ENCODE peak calls at places on chromosome 1, in four cellular contexts. H is IMR-90, O is GM12878, C is HepG2. Q is an unnamed sample.

GRCh38 chr1:226723640-226724532 is 15.2 kb downstream of the ITPKB start:
- DNase-seq in O (no peak), C (no peak), H (peak; percentile 73), Q (peak; percentile 23)

GRCh38 chr1:227192163-227192562 is 126.1 kb downstream of the CDC42BPA start:
- DNase-seq in H (peak; percentile 98), O (peak; percentile 28), C (no peak), Q (peak; percentile 55)

GRCh38 chr1:233738850-233739249 is 124.9 kb downstream of the KCNK1 start:
- DNase-seq in H (no peak), C (no peak), O (no peak), Q (no peak)

GRCh38 chr1:58773406-58773840 is 10.4 kb downstream of the JUN start:
- DNase-seq in O (no peak), H (peak; percentile 84), C (no peak), Q (no peak)

GRCh38 chr1:155471026-155471425 is 91.6 kb downstream of the ASH1L start:
- DNase-seq in H (no peak), C (no peak), O (no peak), Q (no peak)

GRCh38 chr1:160855181-160855981 is 7.3 kb downstream of the CD244 start:
- DNase-seq in O (peak; percentile 51), C (no peak), H (no peak), Q (no peak)

GRCh38 chr1:109786107-109786470 is 22.4 kb upstream of the EPS8L3 start:
- DNase-seq in C (no peak), H (no peak), O (no peak), Q (no peak)

GRCh38 chr1:184033711-184034167 is 3.8 kb downstream of the COLGALT2 start:
- DNase-seq in O (no peak), C (no peak), H (peak; percentile 76), Q (no peak)

GRCh38 chr1:167708940-167709389 is 12.8 kb upstream of the MPZL1 start:
- DNase-seq in H (no peak), C (no peak), O (peak; percentile 63), Q (no peak)

GRCh38 chr1:74005533-74005932 is 192.4 kb downstream of the LRRIQ3 start:
- DNase-seq in C (no peak), O (no peak), H (no peak), Q (no peak)

GRCh38 chr1:19372602-19373001 is 60.5 kb downstream of the SLC66A1 start:
- DNase-seq in H (no peak), C (no peak), O (no peak), Q (no peak)

GRCh38 chr1:23751050-23751814 is 8.0 kb downstream of the ELOA start:
- DNase-seq in H (peak; percentile 57), C (peak; percentile 67), O (no peak), Q (peak; percentile 76)

GRCh38 chr1:39317910-39318633 is 113.6 kb downstream of the MACF1 start:
- DNase-seq in O (no peak), C (no peak), H (no peak), Q (no peak)
- TF ChIP-seq POLR2A in O (no peak), C (no peak), H (no peak), Q (no peak)

DNA sequence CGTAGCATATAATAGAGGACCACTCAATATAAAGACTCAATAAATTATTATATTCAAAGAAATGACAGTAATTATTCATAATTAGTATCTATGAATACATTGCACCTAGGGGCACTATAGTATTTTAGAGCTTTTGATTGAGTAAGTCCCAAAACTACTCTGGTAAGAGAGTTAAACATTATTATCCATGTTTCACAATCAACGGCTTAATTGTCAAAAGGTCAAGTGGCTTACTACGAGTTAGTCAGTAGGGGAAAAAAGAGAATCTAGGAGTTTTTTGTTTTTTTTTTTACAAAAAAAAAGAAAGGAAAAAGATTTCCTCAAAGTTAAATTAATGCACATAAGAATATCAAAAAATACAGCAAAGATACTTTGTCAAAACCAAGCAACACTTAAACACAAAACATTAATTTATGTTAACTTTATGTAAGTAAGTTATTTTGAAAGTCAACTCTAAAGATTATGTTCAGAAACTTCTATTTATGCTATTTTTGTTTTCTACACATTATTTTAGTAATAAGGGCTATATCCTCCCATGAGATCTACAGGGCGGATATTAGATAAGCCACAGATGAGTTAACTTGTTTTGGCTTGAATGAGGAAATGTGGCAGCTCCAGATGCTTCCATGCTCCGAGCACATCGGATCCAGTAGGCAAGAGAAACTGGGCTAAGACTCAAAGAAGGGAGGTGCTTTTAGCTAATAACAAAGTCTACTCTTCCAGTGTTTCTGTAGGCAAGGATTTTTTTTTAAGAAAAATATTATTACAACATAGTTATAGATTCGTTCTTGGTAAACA is 20.2 kb upstream of the LAMC1 start:
- DNase-seq in H (peak; percentile 40), C (no peak), O (no peak), Q (no peak)
- TF ChIP-seq MXI1 in H (no peak), C (no peak), O (no peak), Q (no peak)

GRCh38 chr1:219659005-219659632 is 46.2 kb upstream of the ZC3H11B start:
- DNase-seq in H (no peak), O (no peak), C (no peak), Q (no peak)
- TF ChIP-seq CEBPB in H (no peak), O (no peak), C (no peak), Q (no peak)

GRCh38 chr1:169367686-169368405 is at the start of the genes BLZF1 and NME7:
- DNase-seq in C (peak; percentile 94), O (peak; percentile 94), H (peak; percentile 96), Q (peak; percentile 95)
- TF ChIP-seq POLR2A in C (no peak), O (peak; percentile 11), H (peak; percentile 81), Q (peak; percentile 83)

Q was measured in K562.